ENCODE peak calls at places on chromosomes 11 and 22, in four cellular contexts. Z, C, X and I are unnamed samples.

GRCh38 chr11:112504056-112504455 is 243.4 kb upstream of the PLET1 start:
- DNase-seq in Z (peak), C (no peak), X (no peak), I (no peak)

GRCh38 chr11:57349491-57350274 is 11.5 kb downstream of the P2RX3 start:
- DNase-seq in Z (peak), C (peak), X (no peak), I (peak)

GRCh38 chr11:70495351-70496310 is 97.3 kb downstream of the CTTN start:
- DNase-seq in Z (no peak), C (no peak), X (no peak), I (no peak)

GRCh38 chr11:120666121-120666639 is 154.6 kb downstream of the GRIK4 start:
- DNase-seq in Z (no peak), C (no peak), X (no peak), I (no peak)

GRCh38 chr11:120169981-120170698 is 32.2 kb upstream of the TRIM29 start:
- DNase-seq in Z (no peak), C (no peak), X (no peak), I (no peak)

GRCh38 chr22:35459423-35459894 is 59.5 kb downstream of the MCM5 start:
- DNase-seq in Z (no peak), C (no peak), X (no peak), I (no peak)

GRCh38 chr11:130131957-130132850 is 27.4 kb upstream of the ST14 start:
- DNase-seq in Z (peak), C (peak), X (peak), I (peak)

GRCh38 chr11:58577441-58578135 is 1.3 kb upstream of the ZFP91 start:
- DNase-seq in Z (peak), C (no peak), X (peak), I (no peak)

GRCh38 chr22:43928418-43929307 is 5.1 kb downstream of the PNPLA3 start:
- DNase-seq in Z (no peak), C (no peak), X (no peak), I (no peak)

GRCh38 chr22:40805699-40806203 is 13.4 kb downstream of the SLC25A17 start:
- DNase-seq in Z (no peak), C (no peak), X (no peak), I (no peak)

GRCh38 chr11:87299041-87299481 is 261.3 kb downstream of the TMEM135 start:
- DNase-seq in Z (no peak), C (no peak), X (no peak), I (no peak)

GRCh38 chr11:71239581-71239980 is 12.8 kb downstream of the SHANK2 start:
- DNase-seq in Z (no peak), C (no peak), X (no peak), I (no peak)

GRCh38 chr11:84157639-84158038 is 871.5 kb upstream of the CCDC90B start:
- DNase-seq in Z (no peak), C (no peak), X (no peak), I (no peak)

GRCh38 chr22:46203590-46203980 is 46.5 kb downstream of the CDPF1 start:
- DNase-seq in Z (no peak), C (no peak), X (no peak), I (no peak)

GRCh38 chr11:48107188-48107704 is 109.4 kb upstream of the OR4B1 start:
- DNase-seq in Z (peak), C (no peak), X (peak), I (no peak)

GRCh38 chr11:9691865-9692264 is 28.0 kb downstream of the SWAP70 start:
- DNase-seq in Z (peak), C (no peak), X (no peak), I (no peak)

GRCh38 chr22:32788884-32789624 is 12.5 kb upstream of the TIMP3 start:
- DNase-seq in Z (peak), C (no peak), X (no peak), I (no peak)

GRCh38 chr11:68469642-68470041 is 9.1 kb downstream of the PPP6R3 start:
- DNase-seq in Z (no peak), C (no peak), X (no peak), I (no peak)

GRCh38 chr22:38415046-38415445 is 40.0 kb downstream of the KCNJ4 start:
- DNase-seq in Z (no peak), C (no peak), X (no peak), I (no peak)

GRCh38 chr11:75342966-75343870 is 8.2 kb downstream of the ARRB1 start:
- DNase-seq in Z (peak), C (peak), X (no peak), I (peak)

GRCh38 chr22:30574095-30574981 is at the start of gene GAL3ST1:
- DNase-seq in Z (no peak), C (no peak), X (no peak), I (peak)

GRCh38 chr11:66543263-66544107 is 2.4 kb downstream of the ZDHHC24 start:
- DNase-seq in Z (peak), C (no peak), X (peak), I (no peak)

GRCh38 chr11:125871391-125872137 is 15.9 kb upstream of the HYLS1 start:
- DNase-seq in Z (peak), C (peak), X (no peak), I (peak)

GRCh38 chr11:9136731-9137130 is 45.3 kb upstream of the SCUBE2 start:
- DNase-seq in Z (no peak), C (no peak), X (no peak), I (no peak)

GRCh38 chr22:23183107-23183698 is 2.9 kb downstream of the BCR start:
- DNase-seq in Z (peak), C (peak), X (no peak), I (no peak)

GRCh38 chr22:20243545-20244249 is 24.4 kb downstream of the RTN4R start:
- DNase-seq in Z (peak), C (peak), X (no peak), I (peak)

GRCh38 chr11:65634140-65634436 is 3.8 kb upstream of the SIPA1 start:
- DNase-seq in Z (no peak), C (no peak), X (no peak), I (no peak)

GRCh38 chr11:41533761-41534160 is 74.3 kb upstream of the LRRC4C start:
- DNase-seq in Z (no peak), C (no peak), X (no peak), I (no peak)

GRCh38 chr11:96102664-96103068 is 178.8 kb upstream of the MTMR2 start:
- DNase-seq in Z (peak), C (no peak), X (no peak), I (peak)

DNA sequence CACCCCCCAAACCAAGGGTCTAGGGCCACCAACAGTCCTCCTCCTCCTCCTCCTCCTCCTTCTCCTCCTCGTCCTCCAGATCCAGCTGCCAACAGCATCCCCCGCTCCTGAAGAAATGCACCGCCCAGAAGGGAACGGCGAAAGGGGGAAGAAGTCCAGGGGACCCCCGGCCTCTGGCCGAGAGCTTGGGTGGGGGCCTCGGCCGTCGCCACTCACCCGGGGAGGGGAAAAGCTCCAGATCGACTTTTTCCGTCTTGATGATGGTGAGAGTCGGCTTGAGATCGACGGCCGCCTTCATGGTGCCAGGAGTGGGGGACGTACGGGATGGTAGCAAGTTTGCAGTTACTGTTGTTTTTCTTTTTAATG is 65.7 kb downstream of the ETS1 start:
- DNase-seq in Z (no peak), C (no peak), X (no peak), I (no peak)
- TF ChIP-seq ELK1 in Z (no peak), C (no peak), X (no peak), I (no peak)

GRCh38 chr22:49645791-49646550 is 181.7 kb downstream of the BRD1 start:
- DNase-seq in Z (no peak), C (no peak), X (no peak), I (no peak)
- TF ChIP-seq ELK1 in Z (no peak), C (no peak), X (no peak), I (no peak)

GRCh38 chr11:13184295-13184794 is 93.2 kb upstream of the BMAL1 start:
- DNase-seq in Z (no peak), C (no peak), X (no peak), I (no peak)

GRCh38 chr11:13183826-13184196 is 93.8 kb upstream of the BMAL1 start:
- DNase-seq in Z (no peak), C (no peak), X (no peak), I (no peak)

GRCh38 chr11:13188179-13188578 is 89.4 kb upstream of the BMAL1 start:
- DNase-seq in Z (no peak), C (no peak), X (no peak), I (no peak)

GRCh38 chr11:13183094-13183825 is 94.3 kb upstream of the BMAL1 start:
- DNase-seq in Z (peak), C (peak), X (no peak), I (peak)
- TF ChIP-seq ELK1 in Z (no peak), C (no peak), X (no peak), I (no peak)

GRCh38 chr11:17517186-17517585 is 27.0 kb downstream of the USH1C start:
- DNase-seq in Z (no peak), C (no peak), X (no peak), I (no peak)
- TF ChIP-seq ELK1 in Z (no peak), C (no peak), X (no peak), I (no peak)

GRCh38 chr11:61776561-61777075 is 15.8 kb downstream of the TMEM258 start:
- DNase-seq in Z (peak), C (peak), X (no peak), I (peak)
- TF ChIP-seq ELK1 in Z (no peak), C (no peak), X (no peak), I (no peak)